ENCODE peak calls at places on chromosomes 16 and 17, in four cellular contexts. Q, A, I and U are unnamed samples.

GRCh38 chr17:76672270-76672851 is 28.8 kb upstream of the ST6GALNAC1 start:
- DNase-seq in Q (no peak), A (peak; percentile 74), I (no peak), U (no peak)

GRCh38 chr17:76546556-76547182 is 6.8 kb downstream of the PRCD start:
- DNase-seq in Q (no peak), A (no peak), I (no peak), U (no peak)

GRCh38 chr17:82232322-82232785 is 3.5 kb downstream of the SLC16A3 start:
- DNase-seq in Q (no peak), A (no peak), I (no peak), U (no peak)

GRCh38 chr17:19411641-19412040 is 609 bp downstream of the RNF112 start:
- DNase-seq in Q (no peak), A (no peak), I (no peak), U (no peak)

GRCh38 chr16:22677024-22677830 is 136.7 kb upstream of the HS3ST2 start:
- DNase-seq in Q (no peak), A (no peak), I (no peak), U (no peak)

GRCh38 chr17:38958756-38959155 is 8.4 kb downstream of the FBXO47 start:
- DNase-seq in Q (no peak), A (no peak), I (no peak), U (peak; percentile 46)

GRCh38 chr16:3467920-3468319 is 24.4 kb downstream of the NAA60 start:
- DNase-seq in Q (no peak), A (no peak), I (no peak), U (no peak)

GRCh38 chr16:83308414-83308813 is 499.4 kb upstream of the HSBP1 start:
- DNase-seq in Q (no peak), A (no peak), I (no peak), U (no peak)

GRCh38 chr16:14963281-14964173 is 11.3 kb upstream of the PDXDC1 start:
- DNase-seq in Q (no peak), A (no peak), I (no peak), U (no peak)

GRCh38 chr17:36856169-36856568 is 81.1 kb upstream of the LHX1 start:
- DNase-seq in Q (no peak), A (no peak), I (no peak), U (no peak)

GRCh38 chr16:68234188-68235104 is 1.5 kb downstream of the ESRP2 start:
- DNase-seq in Q (no peak), A (peak; percentile 98), I (peak; percentile 81), U (no peak)